ENCODE peak calls at places on chromosome 3, in four cellular contexts. D, K, F and E are unnamed samples.

GRCh38 chr3:125033616-125034015 is 22.2 kb downstream of the HEG1 start:
- DNase-seq in D (no peak), K (no peak), F (no peak), E (no peak)

GRCh38 chr3:194176274-194176991 is 40.5 kb downstream of the HES1 start:
- DNase-seq in D (no peak), K (no peak), F (no peak), E (no peak)

GRCh38 chr3:96977671-96978070 is 163.3 kb downstream of the EPHA6 start:
- DNase-seq in D (no peak), K (no peak), F (no peak), E (no peak)

GRCh38 chr3:14434541-14435151 is 32.2 kb downstream of the SLC6A6 start:
- DNase-seq in D (no peak), K (peak), F (no peak), E (no peak)

GRCh38 chr3:5314897-5315296 is 127.4 kb downstream of the EDEM1 start:
- DNase-seq in D (no peak), K (peak), F (no peak), E (no peak)

GRCh38 chr3:99699841-99700240 is 61.4 kb downstream of the COL8A1 start:
- DNase-seq in D (no peak), K (no peak), F (no peak), E (no peak)

GRCh38 chr3:194723846-194724618 is 38.3 kb downstream of the FAM43A start:
- DNase-seq in D (no peak), K (no peak), F (no peak), E (no peak)

GRCh38 chr3:188594137-188594536 is 440.2 kb downstream of the LPP start:
- DNase-seq in D (no peak), K (no peak), F (peak), E (no peak)

GRCh38 chr3:14266361-14266760 is 87.7 kb downstream of the LSM3 start:
- DNase-seq in D (no peak), K (no peak), F (no peak), E (no peak)

GRCh38 chr3:150922611-150923010 is 17.4 kb upstream of the MINDY4B start:
- DNase-seq in D (no peak), K (no peak), F (no peak), E (no peak)

GRCh38 chr3:126951561-126951960 is 31.4 kb upstream of the PLXNA1 start:
- DNase-seq in D (no peak), K (no peak), F (no peak), E (no peak)

GRCh38 chr3:130111185-130111864 is 29.7 kb downstream of the ALG1L2 start:
- DNase-seq in D (peak), K (peak), F (peak), E (peak)

GRCh38 chr3:32820430-32820829 is 2.6 kb downstream of the TRIM71 start:
- DNase-seq in D (no peak), K (no peak), F (no peak), E (no peak)

GRCh38 chr3:151387443-151388241 is 3.1 kb upstream of the P2RY12 start:
- DNase-seq in D (peak), K (no peak), F (no peak), E (no peak)

GRCh38 chr3:114527036-114527644 is 233.3 kb downstream of the TIGIT start:
- DNase-seq in D (no peak), K (no peak), F (no peak), E (no peak)

GRCh38 chr3:197376020-197376419 is 77.6 kb upstream of the DLG1 start:
- DNase-seq in D (no peak), K (no peak), F (no peak), E (no peak)

GRCh38 chr3:108838411-108838810 is 15.8 kb downstream of the TRAT1 start:
- DNase-seq in D (no peak), K (no peak), F (no peak), E (no peak)

GRCh38 chr3:113140876-113141275 is 70.5 kb upstream of the BOC start:
- DNase-seq in D (no peak), K (no peak), F (no peak), E (no peak)

GRCh38 chr3:13846716-13847570 is 32.9 kb downstream of the WNT7A start:
- DNase-seq in D (no peak), K (no peak), F (no peak), E (no peak)

GRCh38 chr3:81888822-81889557 is 127.5 kb upstream of the GBE1 start:
- DNase-seq in D (no peak), K (no peak), F (no peak), E (no peak)

GRCh38 chr3:8622873-8623725 is 21.5 kb downstream of the SSUH2 start:
- DNase-seq in D (peak), K (peak), F (peak), E (no peak)

GRCh38 chr3:43692085-43692484 is 1.3 kb downstream of the ABHD5 start:
- DNase-seq in D (no peak), K (no peak), F (no peak), E (no peak)

GRCh38 chr3:119352863-119353527 is 58.8 kb downstream of the ARHGAP31 start:
- DNase-seq in D (peak), K (no peak), F (no peak), E (peak)

GRCh38 chr3:52973806-52974205 is 72.1 kb downstream of the SFMBT1 start:
- DNase-seq in D (no peak), K (no peak), F (no peak), E (no peak)

GRCh38 chr3:152213938-152214337 is 54.8 kb upstream of the MBNL1 start:
- DNase-seq in D (no peak), K (no peak), F (no peak), E (no peak)

GRCh38 chr3:31490502-31490901 is 42.2 kb upstream of the STT3B start:
- DNase-seq in D (no peak), K (no peak), F (no peak), E (no peak)

GRCh38 chr3:41075958-41076357 is 123.3 kb upstream of the CTNNB1 start:
- DNase-seq in D (no peak), K (no peak), F (no peak), E (no peak)

GRCh38 chr3:87900061-87900460 is 158.7 kb downstream of the CGGBP1 start:
- DNase-seq in D (peak), K (no peak), F (no peak), E (no peak)

GRCh38 chr3:94525039-94525438 is 462.2 kb downstream of the NSUN3 start:
- DNase-seq in D (no peak), K (no peak), F (no peak), E (no peak)

GRCh38 chr3:197216169-197216860 is 82.1 kb downstream of the DLG1 start:
- DNase-seq in D (no peak), K (no peak), F (no peak), E (no peak)